ENCODE peak calls at places on chromosomes 1 and 21, in nine cellular contexts. R, A, V, C, M, L, P, J and Y are unnamed samples.

GRCh38 chr1:161943713-161944112 is 80.0 kb downstream of the OLFML2B start:
- DNase-seq in J (no peak), P (no peak), R (no peak), L (no peak), C (no peak), A (no peak), V (no peak), M (no peak), Y (no peak)

GRCh38 chr1:153963850-153964331 is 554 bp upstream of the SLC39A1 start:
- DNase-seq in C (no peak), R (no peak), A (no peak), P (peak; percentile 65), V (peak; percentile 92), L (no peak), M (no peak), J (no peak), Y (no peak)

GRCh38 chr1:164263540-164263939 is 295.4 kb upstream of the PBX1 start:
- DNase-seq in C (no peak), A (no peak), R (no peak), V (no peak), J (no peak), P (no peak), M (peak; percentile 7), L (no peak), Y (no peak)

GRCh38 chr1:203931953-203932352 is 70.6 kb downstream of the SNRPE start:
- DNase-seq in J (no peak), V (peak; percentile 31), C (no peak), R (no peak), P (no peak), M (no peak), A (no peak), L (no peak), Y (no peak)

GRCh38 chr1:172399369-172400072 is 21.0 kb upstream of the C1orf105 start:
- DNase-seq in V (peak; percentile 43), M (peak; percentile 93), L (no peak), P (peak; percentile 28), R (peak; percentile 85), C (peak; percentile 70), J (no peak), A (peak; percentile 44), Y (peak; percentile 95)

GRCh38 chr21:40204956-40205355 is 337.7 kb downstream of the PCP4 start:
- DNase-seq in M (no peak), C (no peak), J (no peak), A (no peak), V (no peak), R (no peak), P (no peak), L (no peak), Y (no peak)

GRCh38 chr1:151859814-151860405 is 6.4 kb upstream of the THEM5 start:
- DNase-seq in L (no peak), J (no peak), A (no peak), R (no peak), M (no peak), V (no peak), P (no peak), C (no peak), Y (no peak)

GRCh38 chr1:111139234-111139955 is 498 bp downstream of the DRAM2 start:
- DNase-seq in J (peak; percentile 53), P (peak; percentile 30), L (peak; percentile 0), V (no peak), A (peak; percentile 30), M (peak; percentile 51), R (peak; percentile 64), C (no peak), Y (peak; percentile 20)

GRCh38 chr1:152003846-152004442 is 10.3 kb upstream of the S100A10 start:
- DNase-seq in R (no peak), M (no peak), A (no peak), L (no peak), C (no peak), P (no peak), J (no peak), V (no peak), Y (no peak)

GRCh38 chr1:102172200-102172599 is 175.5 kb upstream of the OLFM3 start:
- DNase-seq in L (no peak), M (no peak), R (no peak), P (no peak), V (no peak), J (no peak), A (no peak), C (no peak), Y (no peak)